ENCODE peak calls at places on chromosomes 6 and 20, in seven cellular contexts. O is natural killer cell; N is fibroblast of gingiva; D is sciatic nerve; E is putamen; B is stimulated activated CD8-positive, alpha-beta memory T cell treated with anti-CD3 and anti-CD28 coated beads, Interleukin-12 subunit alpha, Interleukin-12 subunit beta, amount 100 ng/mL, for 1 hour; S is T-helper 2 cell. F is an unnamed sample.

GRCh38 chr6:1613631-1614447 is 4.1 kb downstream of the FOXC1 start:
- DNase-seq in O (no peak), N (peak), D (no peak), E (no peak), B (no peak), S (no peak), F (peak)

GRCh38 chr20:11459090-11459877 is 458.4 kb upstream of the BTBD3 start:
- DNase-seq in O (no peak), N (no peak), D (no peak), E (no peak), B (no peak), S (no peak), F (no peak)

GRCh38 chr20:57974863-57975262 is 253.6 kb downstream of the ANKRD60 start:
- DNase-seq in O (no peak), N (no peak), D (no peak), E (no peak), B (no peak), S (no peak), F (no peak)

GRCh38 chr6:80991316-80991715 is 761.2 kb downstream of the TENT5A start:
- DNase-seq in O (no peak), N (no peak), D (no peak), E (no peak), B (no peak), S (no peak), F (no peak)

GRCh38 chr20:62598761-62599194 is 43.5 kb upstream of the SLCO4A1 start:
- DNase-seq in O (no peak), N (no peak), D (no peak), E (no peak), B (no peak), S (no peak), F (no peak)

GRCh38 chr6:163818719-163819118 is 404.2 kb downstream of the QKI start:
- DNase-seq in O (no peak), N (no peak), D (no peak), E (no peak), B (no peak), S (no peak), F (no peak)

GRCh38 chr20:62208805-62209755 is 11.0 kb downstream of the HRH3 start:
- DNase-seq in O (no peak), N (no peak), D (no peak), E (no peak), B (no peak), S (no peak), F (peak)

GRCh38 chr6:131197716-131198115 is 62.4 kb downstream of the AKAP7 start:
- DNase-seq in O (no peak), N (no peak), D (no peak), E (no peak), B (no peak), S (peak), F (no peak)

GRCh38 chr20:44702776-44703175 is 12.4 kb upstream of the CCN5 start:
- DNase-seq in O (no peak), N (peak), D (peak), E (peak), B (no peak), S (no peak), F (peak)

GRCh38 chr20:43821795-43822194 is 92.9 kb upstream of the TOX2 start:
- DNase-seq in O (no peak), N (no peak), D (no peak), E (no peak), B (no peak), S (peak), F (no peak)

GRCh38 chr6:56746767-56747504 is 104.2 kb upstream of the DST start:
- DNase-seq in O (no peak), N (no peak), D (no peak), E (no peak), B (no peak), S (no peak), F (no peak)

GRCh38 chr20:41316009-41316408 is 1.5 kb downstream of the ZHX3 start:
- DNase-seq in O (no peak), N (peak), D (no peak), E (no peak), B (no peak), S (no peak), F (no peak)

GRCh38 chr6:7827142-7827541 is 83.4 kb downstream of the TXNDC5 start:
- DNase-seq in O (no peak), N (peak), D (no peak), E (no peak), B (no peak), S (no peak), F (peak)

GRCh38 chr6:46606318-46606717 is 46.3 kb downstream of the CYP39A1 start:
- DNase-seq in O (no peak), N (no peak), D (no peak), E (peak), B (no peak), S (no peak), F (no peak)

GRCh38 chr6:163777379-163777686 is 362.8 kb downstream of the QKI start:
- DNase-seq in O (no peak), N (no peak), D (no peak), E (no peak), B (no peak), S (no peak), F (no peak)

GRCh38 chr20:47355489-47356219 is 845 bp downstream of the ZMYND8 start:
- DNase-seq in O (peak), N (peak), D (no peak), E (no peak), B (no peak), S (peak), F (no peak)

GRCh38 chr6:8006208-8006607 is 58.0 kb downstream of the BLOC1S5 start:
- DNase-seq in O (no peak), N (peak), D (no peak), E (peak), B (no peak), S (peak), F (peak)

GRCh38 chr6:108675226-108676160 is 114.8 kb downstream of the FOXO3 start:
- DNase-seq in O (no peak), N (no peak), D (no peak), E (no peak), B (no peak), S (no peak), F (no peak)

GRCh38 chr20:53154540-53154939 is 182.4 kb downstream of the TSHZ2 start:
- DNase-seq in O (no peak), N (no peak), D (no peak), E (no peak), B (no peak), S (peak), F (no peak)

GRCh38 chr20:2750343-2751251 is 49.8 kb downstream of the CPXM1 start:
- DNase-seq in O (peak), N (peak), D (no peak), E (no peak), B (no peak), S (peak), F (no peak)

GRCh38 chr6:11309947-11310665 is 77.6 kb upstream of the NEDD9 start:
- DNase-seq in O (no peak), N (no peak), D (no peak), E (no peak), B (no peak), S (no peak), F (no peak)

GRCh38 chr6:166772518-166772917 is 145.5 kb upstream of the RPS6KA2 start:
- DNase-seq in O (no peak), N (no peak), D (no peak), E (no peak), B (no peak), S (no peak), F (no peak)

GRCh38 chr6:170289108-170289931 is 1.6 kb downstream of the DLL1 start:
- DNase-seq in O (no peak), N (no peak), D (no peak), E (no peak), B (no peak), S (peak), F (no peak)

GRCh38 chr6:34888874-34889555 is at the start of gene ANKS1A:
- DNase-seq in O (peak), N (no peak), D (peak), E (peak), B (peak), S (peak), F (peak)

GRCh38 chr20:62258499-62259293 is 20.4 kb downstream of the OSBPL2 start:
- DNase-seq in O (no peak), N (peak), D (no peak), E (no peak), B (no peak), S (no peak), F (peak)

GRCh38 chr6:119283979-119284545 is 65.5 kb downstream of the MAN1A1 start:
- DNase-seq in O (no peak), N (no peak), D (no peak), E (no peak), B (no peak), S (no peak), F (no peak)

GRCh38 chr20:52291109-52291508 is 99.5 kb upstream of the ZFP64 start:
- DNase-seq in O (no peak), N (no peak), D (no peak), E (no peak), B (no peak), S (no peak), F (no peak)

GRCh38 chr6:149049230-149049629 is 268.3 kb upstream of the TAB2 start:
- DNase-seq in O (no peak), N (no peak), D (no peak), E (no peak), B (no peak), S (no peak), F (peak)

GRCh38 chr6:37515712-37516075 is 16.0 kb upstream of the CCDC167 start:
- DNase-seq in O (no peak), N (no peak), D (no peak), E (no peak), B (no peak), S (no peak), F (no peak)

GRCh38 chr6:125213936-125214335 is 60.4 kb downstream of the TPD52L1 start:
- DNase-seq in O (no peak), N (no peak), D (no peak), E (no peak), B (no peak), S (no peak), F (no peak)

GRCh38 chr6:117307655-117308054 is 42.3 kb downstream of the VGLL2 start:
- DNase-seq in O (no peak), N (no peak), D (no peak), E (no peak), B (no peak), S (no peak), F (no peak)

GRCh38 chr20:32599783-32600340 is 14.7 kb upstream of the NOL4L start:
- DNase-seq in O (no peak), N (no peak), D (no peak), E (no peak), B (no peak), S (no peak), F (no peak)

GRCh38 chr6:150273457-150274309 is 95.1 kb upstream of the IYD start:
- DNase-seq in O (no peak), N (no peak), D (no peak), E (no peak), B (no peak), S (peak), F (no peak)

GRCh38 chr6:166957087-166957804 is 896 bp upstream of the RNASET2 start:
- DNase-seq in O (peak), N (no peak), D (peak), E (no peak), B (no peak), S (peak), F (no peak)

GRCh38 chr6:43990275-43990626 is 137.0 kb downstream of the MRPL14 start:
- DNase-seq in O (no peak), N (no peak), D (no peak), E (no peak), B (no peak), S (no peak), F (no peak)

GRCh38 chr6:102742033-102742432 is 1348.5 kb downstream of the GRIK2 start:
- DNase-seq in O (no peak), N (no peak), D (no peak), E (no peak), B (no peak), S (no peak), F (no peak)

F was measured in HT1080.